ENCODE peak calls at places on chromosomes 6 and 20, in nine cellular contexts. One of them, this sample, is unnamed.

GRCh38 chr20:33669873-33670640 is 3.3 kb downstream of the ACTL10 start:
- DNase-seq in GM06990: no peak
- DNase-seq in astrocyte: no peak
- DNase-seq in hepatic stellate cell: no peak
- DNase-seq in lower leg skin: no peak
- DNase-seq in activated gamma-delta T cell treated with Interleukin-2 at 50 U/mL for 16 hours: no peak
- DNase-seq in progenitor cell of endocrine pancreas: no peak
- DNase-seq in iris pigment epithelial cell: no peak
- DNase-seq in upper lobe of right lung: no peak
- DNase-seq in this sample: peak; percentile 4

GRCh38 chr6:85364354-85364753 is 85.5 kb upstream of the NT5E start:
- DNase-seq in progenitor cell of endocrine pancreas: no peak
- DNase-seq in hepatic stellate cell: no peak
- DNase-seq in iris pigment epithelial cell: peak; percentile 83
- DNase-seq in GM06990: peak; percentile 13
- DNase-seq in astrocyte: peak; percentile 62
- DNase-seq in activated gamma-delta T cell treated with Interleukin-2 at 50 U/mL for 16 hours: no peak
- DNase-seq in lower leg skin: no peak
- DNase-seq in upper lobe of right lung: no peak
- DNase-seq in this sample: no peak

GRCh38 chr6:46888031-46888430 is 33.7 kb downstream of the ADGRF5 start:
- DNase-seq in activated gamma-delta T cell treated with Interleukin-2 at 50 U/mL for 16 hours: no peak
- DNase-seq in hepatic stellate cell: no peak
- DNase-seq in lower leg skin: no peak
- DNase-seq in iris pigment epithelial cell: peak; percentile 14
- DNase-seq in astrocyte: peak; percentile 80
- DNase-seq in GM06990: no peak
- DNase-seq in upper lobe of right lung: no peak
- DNase-seq in progenitor cell of endocrine pancreas: no peak
- DNase-seq in this sample: no peak

GRCh38 chr20:45306431-45306982 is at the start of gene RBPJL:
- DNase-seq in GM06990: no peak
- DNase-seq in lower leg skin: no peak
- DNase-seq in progenitor cell of endocrine pancreas: peak; percentile 53
- DNase-seq in upper lobe of right lung: no peak
- DNase-seq in iris pigment epithelial cell: no peak
- DNase-seq in astrocyte: no peak
- DNase-seq in activated gamma-delta T cell treated with Interleukin-2 at 50 U/mL for 16 hours: peak; percentile 40
- DNase-seq in hepatic stellate cell: peak; percentile 47
- DNase-seq in this sample: peak; percentile 44

GRCh38 chr20:2301164-2301622 is 5.4 kb downstream of the TGM3 start:
- DNase-seq in lower leg skin: peak; percentile 86
- DNase-seq in upper lobe of right lung: peak; percentile 74
- DNase-seq in iris pigment epithelial cell: peak; percentile 9
- DNase-seq in activated gamma-delta T cell treated with Interleukin-2 at 50 U/mL for 16 hours: no peak
- DNase-seq in astrocyte: peak; percentile 11
- DNase-seq in GM06990: peak; percentile 80
- DNase-seq in hepatic stellate cell: no peak
- DNase-seq in progenitor cell of endocrine pancreas: no peak
- DNase-seq in this sample: no peak

GRCh38 chr6:22970004-22970403 is 400.6 kb downstream of the HDGFL1 start:
- DNase-seq in hepatic stellate cell: no peak
- DNase-seq in iris pigment epithelial cell: no peak
- DNase-seq in GM06990: no peak
- DNase-seq in astrocyte: no peak
- DNase-seq in progenitor cell of endocrine pancreas: no peak
- DNase-seq in lower leg skin: no peak
- DNase-seq in upper lobe of right lung: no peak
- DNase-seq in activated gamma-delta T cell treated with Interleukin-2 at 50 U/mL for 16 hours: no peak
- DNase-seq in this sample: no peak

GRCh38 chr20:61458146-61458746 is 206.2 kb downstream of the CDH4 start:
- DNase-seq in activated gamma-delta T cell treated with Interleukin-2 at 50 U/mL for 16 hours: no peak
- DNase-seq in hepatic stellate cell: no peak
- DNase-seq in astrocyte: no peak
- DNase-seq in progenitor cell of endocrine pancreas: no peak
- DNase-seq in lower leg skin: no peak
- DNase-seq in iris pigment epithelial cell: no peak
- DNase-seq in upper lobe of right lung: no peak
- DNase-seq in GM06990: no peak
- DNase-seq in this sample: no peak

GRCh38 chr6:26217714-26218075 is 130.5 kb downstream of the HFE start:
- DNase-seq in astrocyte: no peak
- DNase-seq in activated gamma-delta T cell treated with Interleukin-2 at 50 U/mL for 16 hours: no peak
- DNase-seq in GM06990: peak; percentile 48
- DNase-seq in hepatic stellate cell: no peak
- DNase-seq in upper lobe of right lung: no peak
- DNase-seq in lower leg skin: no peak
- DNase-seq in progenitor cell of endocrine pancreas: no peak
- DNase-seq in iris pigment epithelial cell: peak; percentile 31
- DNase-seq in this sample: no peak

GRCh38 chr6:29947292-29947980 is 5.1 kb downstream of the HLA-A start:
- DNase-seq in hepatic stellate cell: no peak
- DNase-seq in activated gamma-delta T cell treated with Interleukin-2 at 50 U/mL for 16 hours: no peak
- DNase-seq in iris pigment epithelial cell: no peak
- DNase-seq in astrocyte: no peak
- DNase-seq in progenitor cell of endocrine pancreas: no peak
- DNase-seq in lower leg skin: no peak
- DNase-seq in GM06990: no peak
- DNase-seq in upper lobe of right lung: no peak
- DNase-seq in this sample: no peak

GRCh38 chr20:37228111-37228510 is 33.5 kb downstream of the GHRH start:
- DNase-seq in iris pigment epithelial cell: no peak
- DNase-seq in upper lobe of right lung: no peak
- DNase-seq in activated gamma-delta T cell treated with Interleukin-2 at 50 U/mL for 16 hours: no peak
- DNase-seq in lower leg skin: peak; percentile 45
- DNase-seq in progenitor cell of endocrine pancreas: no peak
- DNase-seq in GM06990: no peak
- DNase-seq in astrocyte: no peak
- DNase-seq in hepatic stellate cell: no peak
- DNase-seq in this sample: no peak

GRCh38 chr20:56975838-56976237 is 290.6 kb downstream of the BMP7 start:
- DNase-seq in astrocyte: no peak
- DNase-seq in iris pigment epithelial cell: no peak
- DNase-seq in upper lobe of right lung: no peak
- DNase-seq in progenitor cell of endocrine pancreas: no peak
- DNase-seq in lower leg skin: no peak
- DNase-seq in activated gamma-delta T cell treated with Interleukin-2 at 50 U/mL for 16 hours: no peak
- DNase-seq in GM06990: no peak
- DNase-seq in hepatic stellate cell: no peak
- DNase-seq in this sample: no peak

GRCh38 chr6:42338573-42339218 is 113.0 kb downstream of the TRERF1 start:
- DNase-seq in lower leg skin: no peak
- DNase-seq in activated gamma-delta T cell treated with Interleukin-2 at 50 U/mL for 16 hours: no peak
- DNase-seq in GM06990: no peak
- DNase-seq in astrocyte: peak; percentile 99
- DNase-seq in iris pigment epithelial cell: peak; percentile 98
- DNase-seq in progenitor cell of endocrine pancreas: no peak
- DNase-seq in hepatic stellate cell: peak; percentile 92
- DNase-seq in upper lobe of right lung: no peak
- DNase-seq in this sample: no peak

GRCh38 chr6:112030206-112030932 is 23.5 kb upstream of the CCN6 start:
- DNase-seq in GM06990: no peak
- DNase-seq in progenitor cell of endocrine pancreas: no peak
- DNase-seq in lower leg skin: no peak
- DNase-seq in upper lobe of right lung: no peak
- DNase-seq in activated gamma-delta T cell treated with Interleukin-2 at 50 U/mL for 16 hours: no peak
- DNase-seq in astrocyte: no peak
- DNase-seq in iris pigment epithelial cell: no peak
- DNase-seq in hepatic stellate cell: no peak
- DNase-seq in this sample: no peak

GRCh38 chr6:2823104-2823850 is 18.4 kb downstream of the SERPINB1 start:
- DNase-seq in progenitor cell of endocrine pancreas: no peak
- DNase-seq in GM06990: no peak
- DNase-seq in lower leg skin: no peak
- DNase-seq in activated gamma-delta T cell treated with Interleukin-2 at 50 U/mL for 16 hours: no peak
- DNase-seq in iris pigment epithelial cell: no peak
- DNase-seq in astrocyte: no peak
- DNase-seq in upper lobe of right lung: no peak
- DNase-seq in hepatic stellate cell: no peak
- DNase-seq in this sample: no peak

GRCh38 chr20:41599699-41600104 is 18.5 kb downstream of the CHD6 start:
- DNase-seq in GM06990: no peak
- DNase-seq in astrocyte: no peak
- DNase-seq in hepatic stellate cell: no peak
- DNase-seq in lower leg skin: no peak
- DNase-seq in progenitor cell of endocrine pancreas: no peak
- DNase-seq in activated gamma-delta T cell treated with Interleukin-2 at 50 U/mL for 16 hours: no peak
- DNase-seq in upper lobe of right lung: no peak
- DNase-seq in iris pigment epithelial cell: no peak
- DNase-seq in this sample: no peak